ENCODE peak calls at places on chromosome 11, in eight cellular contexts. One of them, this sample, is unnamed.

GRCh38 chr11:16081756-16082531 is 274.4 kb downstream of the SOX6 start:
- DNase-seq in spleen: no peak
- DNase-seq in cardiac muscle cell: no peak
- DNase-seq in lower leg skin: no peak
- DNase-seq in sigmoid colon: no peak
- DNase-seq in AG10803: no peak
- DNase-seq in brain microvascular endothelial cell: no peak
- DNase-seq in naive thymus-derived CD4-positive, alpha-beta T cell: no peak
- DNase-seq in this sample: no peak

GRCh38 chr11:110174645-110175310 is 81.6 kb downstream of the ZC3H12C start:
- DNase-seq in spleen: no peak
- DNase-seq in cardiac muscle cell: no peak
- DNase-seq in lower leg skin: no peak
- DNase-seq in sigmoid colon: no peak
- DNase-seq in AG10803: peak
- DNase-seq in brain microvascular endothelial cell: no peak
- DNase-seq in naive thymus-derived CD4-positive, alpha-beta T cell: no peak
- DNase-seq in this sample: peak

GRCh38 chr11:67031791-67032561 is 9.0 kb downstream of the SYT12 start:
- DNase-seq in spleen: no peak
- DNase-seq in cardiac muscle cell: no peak
- DNase-seq in lower leg skin: no peak
- DNase-seq in sigmoid colon: no peak
- DNase-seq in AG10803: no peak
- DNase-seq in brain microvascular endothelial cell: peak
- DNase-seq in naive thymus-derived CD4-positive, alpha-beta T cell: no peak
- DNase-seq in this sample: peak

GRCh38 chr11:72758304-72758689 is 6.1 kb upstream of the ARAP1 start:
- DNase-seq in spleen: no peak
- DNase-seq in cardiac muscle cell: no peak
- DNase-seq in lower leg skin: no peak
- DNase-seq in sigmoid colon: no peak
- DNase-seq in AG10803: no peak
- DNase-seq in brain microvascular endothelial cell: peak
- DNase-seq in naive thymus-derived CD4-positive, alpha-beta T cell: no peak
- DNase-seq in this sample: peak

GRCh38 chr11:57978686-57979531 is 44.8 kb upstream of the OR9Q1 start:
- DNase-seq in spleen: no peak
- DNase-seq in cardiac muscle cell: no peak
- DNase-seq in lower leg skin: no peak
- DNase-seq in sigmoid colon: no peak
- DNase-seq in AG10803: no peak
- DNase-seq in brain microvascular endothelial cell: no peak
- DNase-seq in naive thymus-derived CD4-positive, alpha-beta T cell: no peak
- DNase-seq in this sample: no peak

GRCh38 chr11:21625982-21626381 is 566.9 kb upstream of the ANO5 start:
- DNase-seq in spleen: no peak
- DNase-seq in cardiac muscle cell: no peak
- DNase-seq in lower leg skin: peak
- DNase-seq in sigmoid colon: peak
- DNase-seq in AG10803: no peak
- DNase-seq in brain microvascular endothelial cell: no peak
- DNase-seq in naive thymus-derived CD4-positive, alpha-beta T cell: no peak
- DNase-seq in this sample: no peak

GRCh38 chr11:19934828-19935259 is 222.2 kb downstream of the NAV2 start:
- DNase-seq in spleen: no peak
- DNase-seq in cardiac muscle cell: no peak
- DNase-seq in lower leg skin: no peak
- DNase-seq in sigmoid colon: no peak
- DNase-seq in AG10803: peak
- DNase-seq in brain microvascular endothelial cell: peak
- DNase-seq in naive thymus-derived CD4-positive, alpha-beta T cell: no peak
- DNase-seq in this sample: peak

GRCh38 chr11:133821776-133822175 is 23.5 kb downstream of the SPATA19 start:
- DNase-seq in spleen: no peak
- DNase-seq in cardiac muscle cell: peak
- DNase-seq in lower leg skin: no peak
- DNase-seq in sigmoid colon: no peak
- DNase-seq in AG10803: no peak
- DNase-seq in brain microvascular endothelial cell: no peak
- DNase-seq in naive thymus-derived CD4-positive, alpha-beta T cell: no peak
- DNase-seq in this sample: peak

GRCh38 chr11:27514558-27514957 is 8.0 kb upstream of the LIN7C start:
- DNase-seq in spleen: no peak
- DNase-seq in cardiac muscle cell: no peak
- DNase-seq in lower leg skin: peak
- DNase-seq in sigmoid colon: no peak
- DNase-seq in AG10803: peak
- DNase-seq in brain microvascular endothelial cell: no peak
- DNase-seq in naive thymus-derived CD4-positive, alpha-beta T cell: no peak
- DNase-seq in this sample: peak

GRCh38 chr11:9923280-9923679 is 259.4 kb downstream of the SWAP70 start:
- DNase-seq in spleen: no peak
- DNase-seq in cardiac muscle cell: no peak
- DNase-seq in lower leg skin: no peak
- DNase-seq in sigmoid colon: no peak
- DNase-seq in AG10803: no peak
- DNase-seq in brain microvascular endothelial cell: no peak
- DNase-seq in naive thymus-derived CD4-positive, alpha-beta T cell: no peak
- DNase-seq in this sample: no peak

GRCh38 chr11:9269492-9270030 is 4.4 kb upstream of the DENND5A start:
- DNase-seq in spleen: no peak
- DNase-seq in cardiac muscle cell: peak
- DNase-seq in lower leg skin: no peak
- DNase-seq in sigmoid colon: peak
- DNase-seq in AG10803: peak
- DNase-seq in brain microvascular endothelial cell: no peak
- DNase-seq in naive thymus-derived CD4-positive, alpha-beta T cell: no peak
- DNase-seq in this sample: peak

GRCh38 chr11:44573333-44573732 is 7.9 kb downstream of the CD82 start:
- DNase-seq in spleen: peak
- DNase-seq in cardiac muscle cell: no peak
- DNase-seq in lower leg skin: no peak
- DNase-seq in sigmoid colon: no peak
- DNase-seq in AG10803: no peak
- DNase-seq in brain microvascular endothelial cell: no peak
- DNase-seq in naive thymus-derived CD4-positive, alpha-beta T cell: no peak
- DNase-seq in this sample: no peak
- H3K4me3 ChIP-seq in spleen: no peak
- H3K4me3 ChIP-seq in cardiac muscle cell: no peak
- H3K4me3 ChIP-seq in lower leg skin: no peak
- H3K4me3 ChIP-seq in sigmoid colon: no peak
- H3K4me3 ChIP-seq in AG10803: no peak
- H3K4me3 ChIP-seq in brain microvascular endothelial cell: no peak
- H3K4me3 ChIP-seq in naive thymus-derived CD4-positive, alpha-beta T cell: no peak
- H3K4me3 ChIP-seq in this sample: no peak

GRCh38 chr11:116984186-116984585 is 114.0 kb downstream of the SIK3 start:
- DNase-seq in spleen: no peak
- DNase-seq in cardiac muscle cell: no peak
- DNase-seq in lower leg skin: no peak
- DNase-seq in sigmoid colon: no peak
- DNase-seq in AG10803: no peak
- DNase-seq in brain microvascular endothelial cell: peak
- DNase-seq in naive thymus-derived CD4-positive, alpha-beta T cell: no peak
- DNase-seq in this sample: peak
- H3K4me3 ChIP-seq in spleen: no peak
- H3K4me3 ChIP-seq in cardiac muscle cell: no peak
- H3K4me3 ChIP-seq in lower leg skin: no peak
- H3K4me3 ChIP-seq in sigmoid colon: no peak
- H3K4me3 ChIP-seq in AG10803: peak
- H3K4me3 ChIP-seq in brain microvascular endothelial cell: no peak
- H3K4me3 ChIP-seq in naive thymus-derived CD4-positive, alpha-beta T cell: no peak
- H3K4me3 ChIP-seq in this sample: no peak

DNA sequence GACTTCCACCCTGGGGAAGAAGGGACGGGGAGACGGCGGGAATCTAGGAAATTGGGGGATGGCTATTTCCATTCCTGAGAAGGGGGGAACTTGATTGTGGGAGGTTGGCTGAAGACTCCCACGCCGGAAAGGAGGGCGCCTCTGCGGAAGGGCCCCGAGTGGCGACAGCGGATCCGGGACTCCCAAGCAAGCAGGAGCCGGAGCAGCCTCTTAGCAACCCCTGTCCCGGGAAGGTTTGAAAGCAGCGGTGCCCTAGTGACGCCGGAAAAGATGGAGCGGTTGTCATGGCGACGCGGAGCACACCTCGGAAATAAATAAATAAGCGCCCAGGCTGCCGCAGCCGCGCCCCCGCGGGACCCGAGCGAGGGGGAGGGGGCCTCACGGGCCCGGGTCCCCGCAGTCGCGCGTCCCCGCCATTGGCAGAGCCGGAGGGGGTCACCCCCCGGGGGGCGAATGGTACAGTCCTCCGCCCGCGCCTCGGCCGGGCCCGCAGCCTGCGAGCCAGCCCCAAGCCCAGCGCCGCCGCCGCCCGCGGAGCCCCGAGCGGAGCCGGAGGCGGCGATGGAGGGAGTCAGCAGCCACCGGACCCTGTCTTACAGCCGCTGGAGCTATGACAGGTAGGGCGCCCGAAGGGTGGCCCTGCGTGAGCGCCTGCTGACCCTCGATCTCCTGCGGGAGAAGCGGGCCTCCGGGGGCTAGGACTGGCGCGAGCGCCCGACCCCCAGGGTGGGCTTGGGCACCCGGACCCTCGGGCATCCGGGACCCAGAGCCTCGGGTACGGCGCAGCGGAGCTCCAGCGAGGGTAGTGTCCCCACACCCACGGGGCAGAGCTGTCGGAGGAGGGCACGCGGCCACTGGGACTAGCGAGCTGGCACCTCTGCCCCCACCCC is 31.9 kb downstream of the EIF3F start:
- DNase-seq in spleen: peak
- DNase-seq in cardiac muscle cell: peak
- DNase-seq in lower leg skin: peak
- DNase-seq in sigmoid colon: peak
- DNase-seq in AG10803: peak
- DNase-seq in brain microvascular endothelial cell: peak
- DNase-seq in naive thymus-derived CD4-positive, alpha-beta T cell: peak
- DNase-seq in this sample: peak
- H3K4me3 ChIP-seq in spleen: peak
- H3K4me3 ChIP-seq in cardiac muscle cell: peak
- H3K4me3 ChIP-seq in lower leg skin: peak
- H3K4me3 ChIP-seq in sigmoid colon: peak
- H3K4me3 ChIP-seq in AG10803: peak
- H3K4me3 ChIP-seq in brain microvascular endothelial cell: peak
- H3K4me3 ChIP-seq in naive thymus-derived CD4-positive, alpha-beta T cell: peak
- H3K4me3 ChIP-seq in this sample: peak

DNA sequence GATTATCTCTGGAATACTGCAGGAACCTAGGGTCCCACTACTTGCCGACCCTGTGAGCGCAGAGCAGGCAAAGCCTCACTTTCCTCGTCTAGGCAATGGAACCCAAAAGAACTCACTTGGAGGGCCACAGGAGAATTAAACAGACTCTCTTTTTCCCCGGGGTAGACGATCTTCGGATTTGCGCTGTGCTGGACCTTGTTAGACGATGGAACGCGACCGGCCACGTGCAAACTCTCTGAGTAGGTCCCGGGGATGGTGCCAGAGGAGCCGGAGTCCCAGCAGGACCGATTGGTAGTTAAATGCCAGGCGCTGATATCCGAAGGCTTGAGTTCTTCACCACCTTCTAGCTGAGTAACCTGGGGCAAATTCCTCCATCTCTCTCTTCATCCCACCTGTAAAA is 1.0 kb upstream of the SLC1A2 start:
- DNase-seq in spleen: no peak
- DNase-seq in cardiac muscle cell: peak
- DNase-seq in lower leg skin: no peak
- DNase-seq in sigmoid colon: no peak
- DNase-seq in AG10803: no peak
- DNase-seq in brain microvascular endothelial cell: no peak
- DNase-seq in naive thymus-derived CD4-positive, alpha-beta T cell: no peak
- DNase-seq in this sample: no peak
- H3K4me3 ChIP-seq in spleen: peak
- H3K4me3 ChIP-seq in cardiac muscle cell: peak
- H3K4me3 ChIP-seq in lower leg skin: no peak
- H3K4me3 ChIP-seq in sigmoid colon: peak
- H3K4me3 ChIP-seq in AG10803: peak
- H3K4me3 ChIP-seq in brain microvascular endothelial cell: peak
- H3K4me3 ChIP-seq in naive thymus-derived CD4-positive, alpha-beta T cell: no peak
- H3K4me3 ChIP-seq in this sample: no peak

GRCh38 chr11:355581-356458 is 13.5 kb upstream of the B4GALNT4 start:
- DNase-seq in spleen: peak
- DNase-seq in cardiac muscle cell: peak
- DNase-seq in lower leg skin: peak
- DNase-seq in sigmoid colon: peak
- DNase-seq in AG10803: peak
- DNase-seq in brain microvascular endothelial cell: peak
- DNase-seq in naive thymus-derived CD4-positive, alpha-beta T cell: peak
- DNase-seq in this sample: peak
- H3K4me3 ChIP-seq in spleen: peak
- H3K4me3 ChIP-seq in cardiac muscle cell: peak
- H3K4me3 ChIP-seq in lower leg skin: no peak
- H3K4me3 ChIP-seq in sigmoid colon: peak
- H3K4me3 ChIP-seq in AG10803: peak
- H3K4me3 ChIP-seq in brain microvascular endothelial cell: peak
- H3K4me3 ChIP-seq in naive thymus-derived CD4-positive, alpha-beta T cell: peak
- H3K4me3 ChIP-seq in this sample: peak

DNA sequence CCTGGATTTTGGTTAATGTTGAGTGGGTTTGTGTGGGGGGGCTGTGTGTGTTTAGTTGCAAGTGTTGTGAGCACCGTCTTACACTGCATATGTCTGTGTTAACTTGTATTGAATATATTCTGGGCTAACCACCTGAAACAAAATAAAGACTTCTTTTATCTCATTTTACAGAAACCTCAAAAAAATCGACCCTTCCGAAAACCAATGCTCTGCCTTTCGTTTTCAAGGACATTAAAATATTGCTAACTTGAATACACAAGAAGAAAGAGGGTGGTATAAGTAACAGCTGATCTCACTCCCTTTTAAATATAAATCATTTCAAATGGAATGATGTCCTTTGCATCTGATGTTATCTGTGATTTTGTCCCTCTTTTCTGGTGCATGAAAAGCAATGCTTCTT is 192.3 kb upstream of the BLID start:
- DNase-seq in spleen: no peak
- DNase-seq in cardiac muscle cell: no peak
- DNase-seq in lower leg skin: no peak
- DNase-seq in sigmoid colon: no peak
- DNase-seq in AG10803: no peak
- DNase-seq in brain microvascular endothelial cell: no peak
- DNase-seq in naive thymus-derived CD4-positive, alpha-beta T cell: no peak
- DNase-seq in this sample: no peak
- H3K4me3 ChIP-seq in spleen: no peak
- H3K4me3 ChIP-seq in cardiac muscle cell: no peak
- H3K4me3 ChIP-seq in lower leg skin: no peak
- H3K4me3 ChIP-seq in sigmoid colon: no peak
- H3K4me3 ChIP-seq in AG10803: no peak
- H3K4me3 ChIP-seq in brain microvascular endothelial cell: no peak
- H3K4me3 ChIP-seq in naive thymus-derived CD4-positive, alpha-beta T cell: no peak
- H3K4me3 ChIP-seq in this sample: no peak

GRCh38 chr11:60925685-60926267 is 1.5 kb downstream of the TMEM132A start:
- DNase-seq in spleen: peak
- DNase-seq in cardiac muscle cell: no peak
- DNase-seq in lower leg skin: no peak
- DNase-seq in sigmoid colon: no peak
- DNase-seq in AG10803: no peak
- DNase-seq in brain microvascular endothelial cell: peak
- DNase-seq in naive thymus-derived CD4-positive, alpha-beta T cell: no peak
- DNase-seq in this sample: peak
- H3K4me3 ChIP-seq in spleen: no peak
- H3K4me3 ChIP-seq in cardiac muscle cell: no peak
- H3K4me3 ChIP-seq in lower leg skin: no peak
- H3K4me3 ChIP-seq in sigmoid colon: no peak
- H3K4me3 ChIP-seq in AG10803: no peak
- H3K4me3 ChIP-seq in brain microvascular endothelial cell: peak
- H3K4me3 ChIP-seq in naive thymus-derived CD4-positive, alpha-beta T cell: no peak
- H3K4me3 ChIP-seq in this sample: peak

This sample was measured in fibroblast of pulmonary artery.